ENCODE peak calls at places on chromosomes 11 and 22, in four cellular contexts. T, X, Z and F are unnamed samples.

GRCh38 chr22:28542980-28543621 is 136.5 kb downstream of the TTC28 start:
- DNase-seq in T (no peak), Z (no peak), X (no peak), F (no peak)

GRCh38 chr22:32341122-32341740 is 16.4 kb upstream of the RFPL3 start:
- DNase-seq in T (no peak), Z (no peak), X (no peak), F (no peak)

GRCh38 chr11:133966924-133967598 is 10.3 kb upstream of the IGSF9B start:
- DNase-seq in T (no peak), X (peak; percentile 25), Z (no peak), F (peak; percentile 85)

GRCh38 chr22:32661296-32661695 is 140.2 kb upstream of the TIMP3 start:
- DNase-seq in X (peak; percentile 19), T (peak; percentile 84), Z (no peak), F (peak; percentile 83)

GRCh38 chr11:15976433-15977045 is 379.8 kb downstream of the SOX6 start:
- DNase-seq in X (no peak), Z (no peak), T (no peak), F (no peak)

GRCh38 chr11:117220999-117221774 is 10.7 kb downstream of the PCSK7 start:
- DNase-seq in Z (no peak), T (no peak), X (no peak), F (no peak)

GRCh38 chr22:26894362-26894761 is 237.0 kb downstream of the MIAT start:
- DNase-seq in T (no peak), Z (no peak), X (no peak), F (no peak)

GRCh38 chr11:3971756-3972404 is 116.4 kb downstream of the STIM1 start:
- DNase-seq in T (no peak), Z (no peak), X (no peak), F (no peak)

GRCh38 chr11:12719221-12719620 is 45.0 kb downstream of the TEAD1 start:
- DNase-seq in T (no peak), Z (no peak), X (no peak), F (no peak)

GRCh38 chr11:111604392-111605009 is 2.3 kb downstream of the SIK2 start:
- DNase-seq in T (no peak), X (no peak), Z (no peak), F (no peak)

GRCh38 chr11:72217856-72218745 is 1.5 kb downstream of the FOLR2 start:
- DNase-seq in Z (no peak), X (no peak), T (no peak), F (no peak)

GRCh38 chr22:27947461-27947860 is 28.4 kb upstream of the PITPNB start:
- DNase-seq in X (no peak), Z (no peak), T (no peak), F (no peak)

GRCh38 chr11:117870176-117870952 is 6.1 kb downstream of the FXYD6 start:
- DNase-seq in X (no peak), T (no peak), Z (no peak), F (no peak)

GRCh38 chr22:45429921-45430775 is 16.7 kb downstream of the RIBC2 start:
- DNase-seq in Z (peak; percentile 38), T (peak; percentile 69), X (no peak), F (no peak)

GRCh38 chr11:12235945-12236743 is 125.8 kb downstream of the MICAL2 start:
- DNase-seq in Z (no peak), T (no peak), X (no peak), F (no peak)

GRCh38 chr22:31707519-31707918 is 42.4 kb downstream of the PRR14L start:
- DNase-seq in Z (no peak), T (no peak), X (no peak), F (no peak)

GRCh38 chr22:31569126-31569525 is 72.8 kb downstream of the SFI1 start:
- DNase-seq in X (no peak), Z (no peak), T (no peak), F (no peak)

GRCh38 chr11:422249-422656 is 7.5 kb upstream of the SIGIRR start:
- DNase-seq in Z (peak; percentile 11), T (no peak), X (no peak), F (no peak)

GRCh38 chr22:43505423-43505822 is 93.6 kb downstream of the MPPED1 start:
- DNase-seq in T (no peak), X (no peak), Z (peak; percentile 52), F (no peak)

GRCh38 chr22:26302726-26303125 is 126.3 kb upstream of the ASPHD2 start:
- DNase-seq in T (no peak), Z (no peak), X (no peak), F (no peak)

GRCh38 chr11:113591122-113591521 is 115.0 kb downstream of the TMPRSS5 start:
- DNase-seq in Z (no peak), T (no peak), X (no peak), F (no peak)

GRCh38 chr11:120432056-120433018 is 79.2 kb upstream of the GRIK4 start:
- DNase-seq in T (no peak), Z (no peak), X (peak; percentile 32), F (no peak)

GRCh38 chr11:23425379-23425778 is 565.1 kb upstream of the CCDC179 start:
- DNase-seq in X (no peak), Z (no peak), T (no peak), F (no peak)

GRCh38 chr11:45857834-45858492 is 10.7 kb downstream of the CRY2 start:
- DNase-seq in Z (no peak), X (peak; percentile 82), T (no peak), F (no peak)

GRCh38 chr11:86781546-86781945 is 18.8 kb upstream of the PRSS23 start:
- DNase-seq in X (no peak), Z (no peak), T (no peak), F (no peak)

GRCh38 chr22:36816635-36817428 is at the start of gene PVALB:
- DNase-seq in X (peak; percentile 29), Z (no peak), T (no peak), F (peak; percentile 38)

GRCh38 chr11:43922295-43922648 is 20.2 kb upstream of the C11orf96 start:
- DNase-seq in T (no peak), Z (no peak), X (no peak), F (no peak)

GRCh38 chr11:2580444-2581050 is 119.2 kb downstream of the KCNQ1OT1 start:
- DNase-seq in T (peak; percentile 78), X (peak; percentile 17), Z (peak; percentile 43), F (peak; percentile 4)

GRCh38 chr11:2780850-2781412 is 81.1 kb upstream of the KCNQ1OT1 start:
- DNase-seq in Z (no peak), X (peak; percentile 14), T (peak; percentile 62), F (no peak)

GRCh38 chr22:46547179-46547882 is 9.9 kb upstream of the CELSR1 start:
- DNase-seq in Z (no peak), T (no peak), X (peak; percentile 71), F (peak; percentile 48)

DNA sequence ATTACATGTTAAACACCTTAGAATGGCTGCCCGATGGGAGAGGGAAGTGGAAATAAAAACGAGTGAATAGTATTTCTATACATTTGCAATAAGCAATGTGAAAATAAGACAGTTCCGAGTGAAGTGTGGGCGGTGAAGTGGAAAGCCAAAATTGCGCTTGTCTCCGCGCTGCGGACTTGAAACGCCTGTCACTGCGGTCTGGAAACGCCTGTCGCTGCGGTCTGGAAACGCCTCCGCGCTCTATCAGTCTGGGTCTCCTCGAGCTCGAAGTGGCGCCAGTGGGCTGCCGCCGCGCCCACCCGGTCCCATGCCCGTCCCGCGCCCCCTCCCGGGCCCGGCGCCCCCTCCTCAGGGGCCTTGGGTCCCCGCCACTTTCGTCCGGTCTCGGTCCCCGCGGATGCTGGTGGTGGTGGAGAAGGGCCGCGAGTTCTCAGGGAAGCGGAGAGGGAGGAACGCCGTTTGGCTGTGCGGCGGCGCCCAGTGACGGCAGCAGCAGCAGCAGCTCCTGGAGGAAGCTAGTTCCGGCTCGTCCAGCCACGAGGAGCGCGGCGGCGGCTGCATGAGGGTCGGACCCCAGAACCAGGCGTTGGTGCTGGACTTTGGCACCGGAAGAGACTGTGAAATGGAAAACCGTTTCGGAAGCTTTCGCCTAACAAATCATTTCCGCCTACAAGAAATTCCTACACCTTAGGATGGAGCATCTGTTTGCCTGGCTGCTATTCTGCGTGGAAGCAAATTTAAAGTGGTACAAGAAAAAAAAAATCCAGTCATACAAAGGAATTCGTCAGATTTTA is 1.8 kb downstream of the NCR3LG1 start:
- DNase-seq in X (peak; percentile 81), T (peak; percentile 85), Z (peak; percentile 76), F (peak; percentile 82)
- TF ChIP-seq POLR2A in X (no peak), T (no peak), Z (peak; percentile 34), F (no peak)

GRCh38 chr11:63590024-63590788 is 24.0 kb downstream of the PLAAT3 start:
- DNase-seq in Z (no peak), X (no peak), T (no peak), F (no peak)
- H3K36me3 ChIP-seq in Z (peaks cover 30% of the 10 kb centered on the region), X (peaks cover 17% of the 10 kb centered on the region), T (peaks cover 12% of the 10 kb centered on the region), F (peaks cover 87% of the 10 kb centered on the region)

GRCh38 chr11:68843703-68844312 is 2.1 kb upstream of the CPT1A start:
- DNase-seq in Z (peak; percentile 93), T (no peak), X (peak; percentile 83), F (peak; percentile 86)
- TF ChIP-seq CTCF in Z (peak; percentile 60), T (peak; percentile 65), X (peak; percentile 56), F (peak; percentile 71)

GRCh38 chr22:38481871-38482332 is 14.0 kb downstream of the KDELR3 start:
- DNase-seq in Z (no peak), T (peak; percentile 55), X (no peak), F (no peak)
- TF ChIP-seq POLR2A in Z (no peak), T (no peak), X (no peak), F (no peak)